ENCODE peak calls at places on chromosomes 7 and 10, in nine cellular contexts. S is brain microvascular endothelial cell, T is uterus, J is WERI-Rb-1, E is body of pancreas, G is mammary epithelial cell, Z is A549, A is fibroblast of pulmonary artery, I is psoas muscle. X is an unnamed sample.

GRCh38 chr7:157926107-157926506 is 589.3 kb downstream of the DNAJB6 start:
- DNase-seq in S (no peak), T (no peak), J (no peak), E (no peak), G (no peak), Z (no peak), A (no peak), I (no peak), X (no peak)

GRCh38 chr7:47635091-47636090 is 53.5 kb upstream of the TNS3 start:
- DNase-seq in S (no peak), T (peak), J (no peak), E (peak), G (peak), Z (peak), A (no peak), I (no peak), X (no peak)

GRCh38 chr7:33998487-33998886 is 93.1 kb downstream of the BMPER start:
- DNase-seq in S (peak), T (no peak), J (no peak), E (no peak), G (no peak), Z (no peak), A (peak), I (peak), X (peak)

GRCh38 chr7:134520130-134520529 is 7.2 kb upstream of the AKR1B10 start:
- DNase-seq in S (no peak), T (no peak), J (no peak), E (no peak), G (no peak), Z (no peak), A (peak), I (no peak), X (peak)

GRCh38 chr7:2698581-2699288 is 10.7 kb downstream of the AMZ1 start:
- DNase-seq in S (no peak), T (no peak), J (no peak), E (no peak), G (no peak), Z (no peak), A (no peak), I (no peak), X (no peak)

GRCh38 chr7:108846471-108846870 is 276.8 kb downstream of the DNAJB9 start:
- DNase-seq in S (no peak), T (no peak), J (no peak), E (no peak), G (no peak), Z (no peak), A (no peak), I (no peak), X (no peak)

GRCh38 chr7:68321076-68321639 is 1277.1 kb upstream of the AUTS2 start:
- DNase-seq in S (no peak), T (peak), J (peak), E (peak), G (peak), Z (peak), A (no peak), I (peak), X (no peak)

GRCh38 chr10:79249156-79250121 is 97.8 kb upstream of the PPIF start:
- DNase-seq in S (no peak), T (no peak), J (no peak), E (no peak), G (no peak), Z (no peak), A (no peak), I (no peak), X (no peak)

GRCh38 chr10:33773895-33774480 is 439.5 kb upstream of the NRP1 start:
- DNase-seq in S (no peak), T (no peak), J (no peak), E (no peak), G (no peak), Z (no peak), A (no peak), I (no peak), X (no peak)

GRCh38 chr7:30594540-30595460 is at the start of gene GARS1:
- DNase-seq in S (peak), T (peak), J (peak), E (peak), G (peak), Z (peak), A (peak), I (peak), X (peak)

GRCh38 chr7:151756076-151756731 is 120.7 kb downstream of the PRKAG2 start:
- DNase-seq in S (peak), T (no peak), J (no peak), E (no peak), G (peak), Z (no peak), A (peak), I (no peak), X (peak)

GRCh38 chr10:103905441-103905840 is 12.5 kb downstream of the STN1 start:
- DNase-seq in S (no peak), T (no peak), J (no peak), E (no peak), G (no peak), Z (no peak), A (no peak), I (no peak), X (no peak)

GRCh38 chr10:104216631-104217030 is 15.5 kb downstream of the CFAP43 start:
- DNase-seq in S (no peak), T (no peak), J (no peak), E (no peak), G (no peak), Z (no peak), A (no peak), I (no peak), X (no peak)

GRCh38 chr10:79207726-79208125 is 139.0 kb downstream of the ZMIZ1 start:
- DNase-seq in S (no peak), T (no peak), J (no peak), E (no peak), G (no peak), Z (no peak), A (no peak), I (no peak), X (no peak)

GRCh38 chr10:93481213-93481930 is 762 bp downstream of the MYOF start:
- DNase-seq in S (no peak), T (no peak), J (no peak), E (no peak), G (peak), Z (no peak), A (no peak), I (no peak), X (peak)

GRCh38 chr10:93485690-93486089 is 3.6 kb upstream of the MYOF start:
- DNase-seq in S (no peak), T (no peak), J (no peak), E (no peak), G (no peak), Z (no peak), A (no peak), I (no peak), X (no peak)

GRCh38 chr10:93478873-93479272 is 3.3 kb downstream of the MYOF start:
- DNase-seq in S (no peak), T (no peak), J (no peak), E (no peak), G (no peak), Z (no peak), A (no peak), I (no peak), X (no peak)

GRCh38 chr10:93476756-93477155 is 5.4 kb downstream of the MYOF start:
- DNase-seq in S (no peak), T (no peak), J (no peak), E (no peak), G (no peak), Z (no peak), A (no peak), I (no peak), X (no peak)

DNA sequence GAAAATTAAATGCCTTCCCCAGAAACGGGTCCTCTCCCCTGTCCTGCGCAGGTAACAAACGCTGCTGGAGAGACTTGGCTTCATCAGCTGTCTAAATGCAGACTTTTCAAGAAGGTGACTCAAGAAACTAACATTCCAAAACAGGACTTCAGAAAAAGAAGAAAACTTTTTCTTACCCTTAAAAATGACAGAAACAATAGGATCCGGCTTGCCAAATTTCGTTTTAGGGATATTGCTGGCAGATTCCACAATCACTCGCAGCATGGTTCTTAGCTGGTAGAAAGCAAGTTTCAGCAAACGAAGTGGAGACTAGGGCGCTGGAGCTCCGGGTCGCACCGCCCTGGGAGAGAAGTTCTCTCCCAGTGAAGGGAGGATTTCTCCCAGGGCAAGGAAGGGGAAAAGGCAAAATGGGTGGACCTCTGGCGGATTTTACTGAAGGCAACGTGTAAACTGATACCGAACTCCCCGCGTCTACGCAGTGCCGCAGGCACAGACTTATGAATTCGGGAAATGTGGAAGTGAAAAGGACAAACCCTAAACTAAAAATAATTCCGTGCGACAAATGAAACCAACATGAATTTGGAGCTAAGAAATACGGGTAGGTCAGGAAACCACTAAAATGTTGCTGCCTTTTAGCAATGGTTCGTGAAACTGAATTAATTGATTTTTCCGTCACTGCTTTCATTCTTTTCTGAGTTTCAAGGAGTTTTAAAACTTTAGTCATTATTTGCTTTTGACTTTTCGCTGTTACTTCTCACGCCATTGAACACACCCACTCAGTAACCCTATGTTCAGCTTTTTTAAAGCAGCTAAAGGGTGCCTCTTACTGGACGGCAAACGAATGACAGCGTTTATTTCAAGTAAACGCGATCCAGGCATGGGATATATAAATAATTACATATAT is at the start of gene MYOF:
- DNase-seq in S (peak), T (peak), J (peak), E (peak), G (peak), Z (peak), A (peak), I (peak), X (peak)
- TF ChIP-seq CTCF in S (peak), T (peak), J (peak), E (peak), G (peak), Z (peak), A (peak), I (peak), X (peak)

GRCh38 chr7:16647435-16647960 is 1.5 kb downstream of the BZW2 start:
- DNase-seq in S (no peak), T (no peak), J (no peak), E (no peak), G (peak), Z (no peak), A (no peak), I (no peak), X (no peak)
- H3K4me3 ChIP-seq in S (peak), T (no peak), J (peak), E (no peak), G (peak), Z (peak), A (peak), I (peak), X (peak)

DNA sequence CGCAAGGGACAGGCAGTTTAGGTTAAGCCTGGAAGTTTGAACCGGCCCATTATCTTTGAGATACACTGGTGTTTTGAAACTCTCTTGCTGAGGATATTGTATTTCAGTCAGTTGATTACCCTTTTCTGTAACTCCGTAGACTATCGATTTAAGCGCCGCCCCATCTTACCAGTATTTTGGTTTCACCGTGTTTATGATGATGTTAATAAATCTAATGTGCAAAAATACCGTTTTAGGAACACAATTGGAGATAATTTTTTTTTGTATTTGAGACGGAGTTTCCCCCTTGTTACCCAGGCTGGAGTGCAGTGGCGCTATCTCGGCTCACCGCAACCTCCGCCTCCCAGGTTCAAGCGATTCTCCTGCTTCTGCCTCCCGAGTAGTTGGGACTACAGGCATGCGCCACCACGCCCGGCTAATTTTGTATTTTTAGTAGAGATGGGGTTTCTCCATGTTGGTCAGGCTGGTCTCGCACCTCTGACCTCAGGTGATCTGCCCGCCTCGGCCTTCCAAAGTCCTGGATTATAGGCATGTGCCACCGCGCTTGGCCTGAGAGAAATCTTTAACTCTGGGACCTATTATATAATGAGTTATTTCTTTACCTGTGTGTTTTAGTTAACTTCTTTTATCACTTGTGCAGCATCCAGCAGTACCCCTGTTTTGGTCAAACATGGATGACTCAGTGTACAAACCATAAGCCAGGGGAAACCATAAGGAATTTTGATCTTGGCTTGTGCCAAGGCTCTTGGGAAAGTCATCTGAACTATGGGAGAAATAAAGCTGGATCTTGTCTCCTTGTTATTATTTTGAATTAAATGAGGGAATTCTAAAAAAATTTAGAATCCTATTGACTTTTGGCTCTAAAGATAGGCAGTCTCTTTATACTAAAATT is 23.7 kb upstream of the ZRANB1 start:
- DNase-seq in S (no peak), T (no peak), J (no peak), E (peak), G (peak), Z (no peak), A (peak), I (no peak), X (peak)
- TF ChIP-seq CTCF in S (no peak), T (no peak), J (no peak), E (no peak), G (no peak), Z (no peak), A (no peak), I (no peak), X (peak)

GRCh38 chr10:23284155-23284554 is 60.4 kb downstream of the C10orf67 start:
- DNase-seq in S (no peak), T (no peak), J (no peak), E (no peak), G (no peak), Z (no peak), A (no peak), I (no peak), X (no peak)

GRCh38 chr10:23281044-23281433 is 63.6 kb downstream of the C10orf67 start:
- DNase-seq in S (no peak), T (no peak), J (no peak), E (no peak), G (no peak), Z (no peak), A (no peak), I (no peak), X (no peak)

GRCh38 chr10:23283680-23284079 is 60.9 kb downstream of the C10orf67 start:
- DNase-seq in S (no peak), T (no peak), J (no peak), E (no peak), G (no peak), Z (no peak), A (no peak), I (no peak), X (no peak)

GRCh38 chr10:23284674-23285335 is 59.8 kb downstream of the C10orf67 start:
- DNase-seq in S (no peak), T (no peak), J (no peak), E (no peak), G (no peak), Z (no peak), A (no peak), I (no peak), X (no peak)

DNA sequence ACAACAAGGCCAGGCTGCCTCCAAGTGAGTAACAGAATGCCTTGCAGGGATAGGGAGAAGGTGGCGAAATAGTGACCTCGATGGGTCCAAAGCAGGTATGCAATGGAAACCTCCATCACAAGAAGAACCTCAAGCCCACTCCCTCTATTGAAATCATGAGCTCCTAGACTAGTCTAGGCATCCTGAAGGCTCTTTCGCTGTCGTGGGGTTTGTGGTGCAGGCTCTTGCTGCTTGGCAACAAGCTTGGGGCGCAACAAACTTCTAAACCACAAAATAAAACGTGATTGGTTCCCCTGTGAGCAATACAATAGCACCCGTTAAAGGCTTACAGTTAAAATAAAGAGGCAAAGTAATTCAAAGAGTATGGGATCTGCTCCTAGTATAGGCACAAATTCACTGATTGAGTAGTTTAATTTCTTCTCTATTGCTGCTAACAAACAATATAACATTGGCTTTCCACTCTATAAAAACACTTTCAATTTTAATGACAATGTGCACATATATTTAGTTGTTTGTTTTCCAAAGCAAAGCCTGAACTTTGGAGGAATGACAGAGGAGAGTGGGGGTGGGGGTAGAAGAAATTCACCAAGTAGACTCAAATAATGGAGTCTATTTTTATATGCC is 64.1 kb downstream of the C10orf67 start:
- DNase-seq in S (no peak), T (no peak), J (no peak), E (no peak), G (no peak), Z (no peak), A (no peak), I (no peak), X (peak)
- H3K4me3 ChIP-seq in S (no peak), T (no peak), J (no peak), E (no peak), G (no peak), Z (no peak), A (no peak), I (no peak), X (no peak)

GRCh38 chr7:83001362-83002040 is 161.2 kb downstream of the PCLO start:
- DNase-seq in S (peak), T (no peak), J (no peak), E (no peak), G (peak), Z (no peak), A (no peak), I (no peak), X (peak)

DNA sequence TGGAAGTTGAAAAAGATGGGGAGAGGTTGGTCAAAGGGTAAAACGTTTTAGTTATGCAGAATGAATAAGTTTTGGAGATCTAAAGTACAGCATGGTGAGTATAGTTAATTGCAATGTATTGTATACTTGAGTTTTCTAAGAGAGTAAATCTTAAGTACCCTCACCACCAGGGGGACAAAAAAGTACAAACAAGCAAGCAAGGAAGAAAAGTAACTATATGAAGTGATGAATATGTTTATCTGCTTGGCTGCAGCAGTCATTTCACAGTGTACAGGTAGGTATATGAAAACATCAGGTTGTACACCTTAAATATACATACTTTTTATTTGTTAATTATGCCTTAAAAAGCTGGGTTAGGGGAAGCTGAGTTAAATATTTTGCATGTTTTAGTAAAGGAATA is 157.3 kb downstream of the PCLO start:
- DNase-seq in S (no peak), T (no peak), J (no peak), E (no peak), G (no peak), Z (peak), A (peak), I (no peak), X (peak)
- TF ChIP-seq CTCF in S (peak), T (no peak), J (no peak), E (no peak), G (no peak), Z (peak), A (peak), I (no peak), X (peak)